ENCODE peak calls at places on chromosomes 3 and 15, in five cellular contexts. X, J, M, V and B are unnamed samples.

GRCh38 chr3:128328546-128329458 is 137.9 kb downstream of the DNAJB8 start:
- DNase-seq in X (no peak), J (no peak), M (no peak), V (no peak), B (no peak)

GRCh38 chr3:72960812-72961518 is 35.6 kb upstream of the PPP4R2 start:
- DNase-seq in X (peak), J (no peak), M (no peak), V (no peak), B (peak)

GRCh38 chr3:38472342-38472741 is 18.7 kb downstream of the ACVR2B start:
- DNase-seq in X (no peak), J (no peak), M (no peak), V (no peak), B (no peak)

GRCh38 chr3:186746008-186746407 is 28.8 kb downstream of the KNG1 start:
- DNase-seq in X (peak), J (peak), M (no peak), V (peak), B (peak)

GRCh38 chr3:65342084-65342683 is 654.4 kb upstream of the ADAMTS9 start:
- DNase-seq in X (peak), J (peak), M (no peak), V (peak), B (peak)

GRCh38 chr3:114081022-114081421 is 24.5 kb downstream of the QTRT2 start:
- DNase-seq in X (no peak), J (no peak), M (no peak), V (no peak), B (no peak)

GRCh38 chr3:6861331-6861988 is 545 bp downstream of the GRM7 start:
- DNase-seq in X (no peak), J (no peak), M (no peak), V (peak), B (no peak)

GRCh38 chr3:147699175-147699838 is 290.1 kb downstream of the ZIC1 start:
- DNase-seq in X (peak), J (no peak), M (no peak), V (peak), B (no peak)

GRCh38 chr3:101037613-101038012 is 44.4 kb upstream of the ABI3BP start:
- DNase-seq in X (no peak), J (no peak), M (no peak), V (no peak), B (no peak)

GRCh38 chr15:101017041-101017754 is 98.0 kb downstream of the LRRK1 start:
- DNase-seq in X (no peak), J (no peak), M (no peak), V (no peak), B (peak)

GRCh38 chr3:141106842-141107241 is 55.7 kb downstream of the SPSB4 start:
- DNase-seq in X (no peak), J (no peak), M (no peak), V (no peak), B (no peak)

GRCh38 chr15:82891025-82891390 is 61.5 kb downstream of the HOMER2 start:
- DNase-seq in X (no peak), J (no peak), M (no peak), V (no peak), B (no peak)

GRCh38 chr3:35296533-35296932 is 342.8 kb upstream of the ARPP21 start:
- DNase-seq in X (no peak), J (no peak), M (no peak), V (peak), B (no peak)

GRCh38 chr15:75361989-75362641 is 6.3 kb downstream of the MAN2C1 start:
- DNase-seq in X (no peak), J (no peak), M (no peak), V (no peak), B (no peak)

GRCh38 chr3:190432216-190432615 is 17.5 kb downstream of the TMEM207 start:
- DNase-seq in X (peak), J (no peak), M (no peak), V (no peak), B (no peak)

GRCh38 chr3:21962456-21962855 is 211.4 kb upstream of the ZNF385D start:
- DNase-seq in X (no peak), J (no peak), M (no peak), V (peak), B (no peak)

GRCh38 chr3:38038447-38038911 is 529 bp upstream of the DLEC1 start:
- DNase-seq in X (no peak), J (no peak), M (no peak), V (no peak), B (no peak)

GRCh38 chr3:11604139-11604895 is 39.4 kb downstream of the VGLL4 start:
- DNase-seq in X (peak), J (no peak), M (no peak), V (no peak), B (peak)